ENCODE peak calls at places on chromosomes 16 and 17, in seven cellular contexts. N, G, X, M, K, J and W are unnamed samples.

GRCh38 chr16:51327001-51327400 is 175.9 kb upstream of the SALL1 start:
- DNase-seq in K (peak), J (no peak), M (no peak), N (no peak), G (no peak), X (no peak), W (no peak)

GRCh38 chr17:51298508-51299371 is 38.4 kb downstream of the UTP18 start:
- DNase-seq in M (no peak), G (no peak), N (peak), K (peak), J (no peak), X (no peak), W (no peak)

GRCh38 chr17:80772906-80773242 is 218.8 kb upstream of the CHMP6 start:
- DNase-seq in M (no peak), K (no peak), G (no peak), X (no peak), N (no peak), J (no peak), W (no peak)

GRCh38 chr16:11047057-11047456 is 102.7 kb downstream of the CLEC16A start:
- DNase-seq in X (no peak), M (no peak), G (no peak), J (no peak), K (no peak), N (no peak), W (no peak)

GRCh38 chr16:87434146-87434667 is 42.1 kb downstream of the MAP1LC3B start:
- DNase-seq in M (no peak), J (no peak), X (no peak), N (no peak), K (no peak), G (peak), W (no peak)

GRCh38 chr17:37519241-37519985 is 29.7 kb downstream of the DUSP14 start:
- DNase-seq in J (no peak), X (no peak), N (no peak), K (no peak), M (no peak), G (no peak), W (no peak)

GRCh38 chr16:48635199-48635718 is 25.3 kb upstream of the N4BP1 start:
- DNase-seq in X (no peak), G (no peak), J (no peak), M (no peak), K (no peak), N (no peak), W (no peak)

GRCh38 chr17:50684288-50684611 is 23.5 kb downstream of the ANKRD40 start:
- DNase-seq in J (no peak), G (no peak), M (no peak), X (no peak), K (no peak), N (no peak), W (no peak)

GRCh38 chr16:65117701-65118448 is 4.0 kb downstream of the CDH11 start:
- DNase-seq in K (peak), N (peak), J (peak), G (peak), X (no peak), M (no peak), W (no peak)

GRCh38 chr17:489758-490329 is 137.2 kb upstream of the RPH3AL start:
- DNase-seq in M (peak), N (no peak), G (peak), X (peak), K (peak), J (peak), W (no peak)

GRCh38 chr17:74290340-74290739 is 16.3 kb downstream of the DNAI2 start:
- DNase-seq in G (no peak), J (no peak), X (no peak), N (no peak), M (peak), K (no peak), W (no peak)

GRCh38 chr17:76700627-76701470 is 9.9 kb downstream of the MXRA7 start:
- DNase-seq in M (no peak), K (no peak), X (no peak), G (no peak), N (peak), J (no peak), W (no peak)

GRCh38 chr17:17568772-17569195 is 22.7 kb downstream of the PEMT start:
- DNase-seq in M (peak), G (peak), K (peak), X (peak), J (peak), N (no peak), W (peak)

GRCh38 chr16:84851192-84852127 is 31.7 kb downstream of the CRISPLD2 start:
- DNase-seq in K (peak), J (no peak), M (no peak), X (no peak), G (no peak), N (peak), W (no peak)

GRCh38 chr17:34254651-34255380 is at the start of gene CCL2:
- DNase-seq in K (peak), N (peak), M (no peak), J (no peak), G (peak), X (no peak), W (no peak)